ENCODE peak calls at places on chromosomes 16 and 17, in seven cellular contexts. One of them, this sample, is unnamed.

GRCh38 chr16:88747588-88748301 is 37.3 kb downstream of the PIEZO1 start:
- DNase-seq in GM12864: no peak
- DNase-seq in RWPE1: peak
- DNase-seq in fibroblast of pulmonary artery: peak
- DNase-seq in ovary: no peak
- DNase-seq in CD8-positive, alpha-beta T cell: no peak
- DNase-seq in Caco-2: peak
- DNase-seq in this sample: peak

GRCh38 chr16:87054154-87054553 is 263.0 kb downstream of the C16orf95 start:
- DNase-seq in RWPE1: no peak
- DNase-seq in fibroblast of pulmonary artery: no peak
- DNase-seq in CD8-positive, alpha-beta T cell: no peak
- DNase-seq in ovary: no peak
- DNase-seq in GM12864: no peak
- DNase-seq in Caco-2: no peak
- DNase-seq in this sample: no peak

GRCh38 chr17:76014100-76014924 is 12.8 kb downstream of the EVPL start:
- DNase-seq in GM12864: peak
- DNase-seq in fibroblast of pulmonary artery: peak
- DNase-seq in ovary: peak
- DNase-seq in Caco-2: peak
- DNase-seq in CD8-positive, alpha-beta T cell: peak
- DNase-seq in RWPE1: peak
- DNase-seq in this sample: peak

GRCh38 chr17:4944163-4944553 is 4.1 kb downstream of the RNF167 start:
- DNase-seq in RWPE1: no peak
- DNase-seq in fibroblast of pulmonary artery: no peak
- DNase-seq in CD8-positive, alpha-beta T cell: peak
- DNase-seq in GM12864: no peak
- DNase-seq in Caco-2: no peak
- DNase-seq in ovary: no peak
- DNase-seq in this sample: no peak

GRCh38 chr16:12628526-12628925 is 175.2 kb downstream of the CPPED1 start:
- DNase-seq in GM12864: no peak
- DNase-seq in CD8-positive, alpha-beta T cell: no peak
- DNase-seq in Caco-2: no peak
- DNase-seq in RWPE1: no peak
- DNase-seq in ovary: no peak
- DNase-seq in fibroblast of pulmonary artery: peak
- DNase-seq in this sample: no peak

GRCh38 chr17:37405955-37406634 is 541 bp downstream of the ACACA start:
- DNase-seq in Caco-2: no peak
- DNase-seq in fibroblast of pulmonary artery: no peak
- DNase-seq in CD8-positive, alpha-beta T cell: no peak
- DNase-seq in RWPE1: peak
- DNase-seq in GM12864: no peak
- DNase-seq in ovary: no peak
- DNase-seq in this sample: no peak

GRCh38 chr17:75504347-75505151 is 10.8 kb downstream of the CASKIN2 start:
- DNase-seq in RWPE1: peak
- DNase-seq in GM12864: no peak
- DNase-seq in ovary: no peak
- DNase-seq in CD8-positive, alpha-beta T cell: peak
- DNase-seq in Caco-2: peak
- DNase-seq in fibroblast of pulmonary artery: no peak
- DNase-seq in this sample: peak

GRCh38 chr17:16391451-16391850 is 10.6 kb downstream of the UBB start:
- DNase-seq in Caco-2: no peak
- DNase-seq in ovary: no peak
- DNase-seq in CD8-positive, alpha-beta T cell: no peak
- DNase-seq in fibroblast of pulmonary artery: no peak
- DNase-seq in RWPE1: no peak
- DNase-seq in GM12864: no peak
- DNase-seq in this sample: no peak

GRCh38 chr16:48526058-48526957 is 83.7 kb downstream of the N4BP1 start:
- DNase-seq in ovary: no peak
- DNase-seq in Caco-2: peak
- DNase-seq in CD8-positive, alpha-beta T cell: peak
- DNase-seq in RWPE1: peak
- DNase-seq in GM12864: peak
- DNase-seq in fibroblast of pulmonary artery: no peak
- DNase-seq in this sample: peak

GRCh38 chr16:11152677-11153321 is 103.2 kb downstream of the SOCS1 start:
- DNase-seq in RWPE1: no peak
- DNase-seq in fibroblast of pulmonary artery: no peak
- DNase-seq in ovary: no peak
- DNase-seq in GM12864: no peak
- DNase-seq in CD8-positive, alpha-beta T cell: no peak
- DNase-seq in Caco-2: no peak
- DNase-seq in this sample: no peak

GRCh38 chr16:3538222-3538621 is 37.4 kb downstream of the CLUAP1 start:
- DNase-seq in ovary: no peak
- DNase-seq in fibroblast of pulmonary artery: no peak
- DNase-seq in RWPE1: no peak
- DNase-seq in CD8-positive, alpha-beta T cell: no peak
- DNase-seq in GM12864: no peak
- DNase-seq in Caco-2: no peak
- DNase-seq in this sample: no peak

DNA sequence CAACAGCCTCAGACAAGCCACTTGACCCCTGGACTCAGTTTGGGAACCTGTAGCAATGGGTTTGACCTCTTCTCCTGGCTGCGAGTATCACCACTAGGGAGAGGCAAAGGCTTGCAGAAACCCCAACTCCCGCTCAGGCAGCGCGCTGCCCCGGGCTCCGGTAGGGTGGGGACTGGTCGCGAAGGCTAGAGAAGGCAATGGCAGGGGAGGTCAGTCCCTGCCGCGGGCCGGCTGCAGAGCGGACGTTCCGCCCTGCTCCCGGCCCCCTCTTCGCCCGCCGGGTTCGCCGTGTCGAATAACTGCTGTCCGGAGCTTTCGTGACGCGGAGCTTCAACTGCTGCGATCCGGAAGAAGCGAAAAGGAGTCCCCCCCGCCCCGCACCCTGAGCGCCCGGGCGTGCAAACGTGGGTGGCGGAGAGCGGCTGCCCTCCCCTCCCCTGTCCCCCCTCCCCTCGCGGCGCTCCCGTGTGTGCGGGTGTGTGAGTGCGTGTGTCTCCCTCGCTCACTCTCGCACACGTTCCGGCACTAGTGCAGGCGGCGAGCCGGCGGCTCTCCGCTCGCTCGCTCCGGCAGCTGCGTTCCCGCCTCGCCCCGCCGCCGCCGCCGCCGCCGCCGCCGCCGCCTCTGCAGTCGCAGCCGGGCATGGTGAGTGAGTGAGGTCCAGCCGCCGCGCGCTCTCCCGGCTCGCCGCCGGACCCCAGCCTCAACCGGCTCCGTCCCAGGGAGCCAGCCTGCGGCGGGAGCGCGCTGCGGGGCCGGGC is 792 bp upstream of the SHISA6 start:
- DNase-seq in CD8-positive, alpha-beta T cell: no peak
- DNase-seq in GM12864: no peak
- DNase-seq in ovary: no peak
- DNase-seq in RWPE1: no peak
- DNase-seq in fibroblast of pulmonary artery: no peak
- DNase-seq in Caco-2: peak
- DNase-seq in this sample: no peak
- TF ChIP-seq CTCF in CD8-positive, alpha-beta T cell: no peak
- TF ChIP-seq CTCF in GM12864: no peak
- TF ChIP-seq CTCF in ovary: no peak
- TF ChIP-seq CTCF in RWPE1: no peak
- TF ChIP-seq CTCF in fibroblast of pulmonary artery: no peak
- TF ChIP-seq CTCF in Caco-2: no peak
- TF ChIP-seq CTCF in this sample: no peak

GRCh38 chr16:71672125-71672524 is 46.1 kb downstream of the MARVELD3 start:
- DNase-seq in CD8-positive, alpha-beta T cell: no peak
- DNase-seq in GM12864: no peak
- DNase-seq in RWPE1: no peak
- DNase-seq in ovary: no peak
- DNase-seq in Caco-2: no peak
- DNase-seq in fibroblast of pulmonary artery: no peak
- DNase-seq in this sample: no peak

GRCh38 chr16:71676236-71676635 is 48.3 kb downstream of the PHLPP2 start:
- DNase-seq in GM12864: no peak
- DNase-seq in ovary: no peak
- DNase-seq in CD8-positive, alpha-beta T cell: no peak
- DNase-seq in fibroblast of pulmonary artery: no peak
- DNase-seq in Caco-2: no peak
- DNase-seq in RWPE1: no peak
- DNase-seq in this sample: no peak

GRCh38 chr16:71674229-71674628 is 48.2 kb downstream of the MARVELD3 start:
- DNase-seq in fibroblast of pulmonary artery: no peak
- DNase-seq in RWPE1: no peak
- DNase-seq in ovary: no peak
- DNase-seq in CD8-positive, alpha-beta T cell: no peak
- DNase-seq in Caco-2: no peak
- DNase-seq in GM12864: no peak
- DNase-seq in this sample: no peak

GRCh38 chr16:71673190-71673956 is 47.4 kb downstream of the MARVELD3 start:
- DNase-seq in RWPE1: no peak
- DNase-seq in CD8-positive, alpha-beta T cell: no peak
- DNase-seq in Caco-2: no peak
- DNase-seq in GM12864: no peak
- DNase-seq in fibroblast of pulmonary artery: no peak
- DNase-seq in ovary: no peak
- DNase-seq in this sample: no peak

GRCh38 chr16:71675380-71675779 is 49.1 kb downstream of the PHLPP2 start:
- DNase-seq in GM12864: no peak
- DNase-seq in fibroblast of pulmonary artery: no peak
- DNase-seq in Caco-2: no peak
- DNase-seq in RWPE1: no peak
- DNase-seq in CD8-positive, alpha-beta T cell: no peak
- DNase-seq in ovary: no peak
- DNase-seq in this sample: no peak
- TF ChIP-seq CTCF in GM12864: no peak
- TF ChIP-seq CTCF in fibroblast of pulmonary artery: no peak
- TF ChIP-seq CTCF in Caco-2: no peak
- TF ChIP-seq CTCF in RWPE1: no peak
- TF ChIP-seq CTCF in CD8-positive, alpha-beta T cell: no peak
- TF ChIP-seq CTCF in ovary: no peak
- TF ChIP-seq CTCF in this sample: no peak

DNA sequence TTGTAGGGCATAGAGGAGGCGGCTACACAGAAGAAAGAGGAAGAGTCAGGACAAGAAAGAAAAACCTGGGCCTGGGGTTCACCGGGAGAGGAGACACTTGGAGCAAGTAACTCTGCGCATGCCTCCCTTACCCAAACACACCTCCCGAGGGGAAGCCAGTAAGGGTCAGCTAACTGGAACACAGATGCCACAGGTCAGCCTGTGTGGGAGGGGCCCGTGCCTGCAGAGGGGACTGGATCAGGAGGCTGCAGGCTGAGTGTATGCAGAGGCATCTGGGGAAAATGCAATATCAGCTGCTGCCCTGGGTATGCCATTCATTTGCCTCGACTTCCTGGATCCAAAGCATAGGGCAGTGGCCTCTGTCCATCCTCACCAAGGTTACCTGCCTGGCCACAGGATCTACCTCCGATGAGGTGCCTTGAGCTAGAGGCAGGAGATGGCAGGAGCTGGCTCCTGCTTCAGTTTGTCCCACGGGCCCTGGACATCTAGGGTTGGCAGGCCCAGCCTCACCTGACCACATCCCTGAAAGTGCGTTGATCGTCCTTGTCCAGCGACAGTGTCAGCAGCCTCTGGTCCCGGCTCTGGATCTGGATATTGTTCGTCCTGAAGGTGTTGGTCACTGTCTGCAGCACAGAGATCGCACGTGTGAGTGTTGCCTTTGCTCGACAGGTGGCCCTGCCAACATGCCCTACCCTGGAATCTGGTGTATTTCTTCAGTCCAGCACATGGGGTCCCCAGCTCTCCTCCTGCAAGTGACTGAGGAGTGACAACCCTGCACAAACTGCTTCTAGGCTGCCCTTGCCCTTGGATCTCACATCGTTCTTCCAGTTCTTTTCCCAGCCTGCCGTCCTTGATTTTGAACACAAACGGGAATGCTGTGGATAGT is 4.6 kb upstream of the MFSD6L start:
- DNase-seq in RWPE1: no peak
- DNase-seq in Caco-2: no peak
- DNase-seq in GM12864: no peak
- DNase-seq in ovary: no peak
- DNase-seq in fibroblast of pulmonary artery: no peak
- DNase-seq in CD8-positive, alpha-beta T cell: no peak
- DNase-seq in this sample: no peak
- TF ChIP-seq CTCF in RWPE1: no peak
- TF ChIP-seq CTCF in Caco-2: no peak
- TF ChIP-seq CTCF in GM12864: no peak
- TF ChIP-seq CTCF in ovary: no peak
- TF ChIP-seq CTCF in fibroblast of pulmonary artery: no peak
- TF ChIP-seq CTCF in CD8-positive, alpha-beta T cell: no peak
- TF ChIP-seq CTCF in this sample: no peak

DNA sequence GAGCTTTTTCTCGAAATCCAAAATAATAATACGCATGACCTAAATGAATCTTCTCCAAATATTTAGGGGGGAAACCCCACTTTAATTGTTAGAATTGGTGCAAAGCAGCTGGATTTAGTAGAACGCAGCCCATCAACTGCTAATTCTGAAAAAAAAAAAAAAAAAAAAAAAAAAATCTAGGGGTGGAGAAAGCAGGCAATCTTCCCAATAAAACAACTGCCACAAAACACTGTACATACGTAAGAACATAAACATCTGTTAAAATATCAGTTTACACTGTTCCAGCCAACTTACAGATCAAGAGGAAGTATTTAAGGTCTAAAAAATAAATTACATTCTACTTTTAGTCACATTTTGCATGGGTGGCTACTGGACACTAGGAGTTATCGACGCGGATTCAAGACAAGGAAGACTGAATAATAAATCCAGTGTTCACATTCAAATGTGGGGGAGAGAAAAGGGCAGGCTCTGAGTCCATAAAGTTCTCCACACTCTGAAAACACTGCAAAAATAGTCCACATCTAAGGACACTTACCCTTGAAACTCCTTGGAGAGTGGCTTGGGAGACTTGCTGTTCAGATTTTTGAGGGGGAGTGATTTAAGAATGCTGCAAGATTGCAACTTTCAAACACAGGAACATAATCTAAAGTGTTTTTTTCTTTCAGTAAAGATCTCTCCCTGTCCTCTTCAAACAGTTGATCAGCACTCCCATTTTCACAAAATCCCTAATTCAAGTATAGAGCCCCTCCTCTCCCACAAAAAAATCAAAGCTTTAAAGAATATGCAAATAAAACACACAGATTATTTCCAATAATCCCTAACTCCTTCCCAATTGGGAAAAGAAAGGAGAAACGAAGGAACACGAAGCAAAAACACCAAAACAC is 1.3 kb downstream of the APPBP2 start:
- DNase-seq in Caco-2: no peak
- DNase-seq in CD8-positive, alpha-beta T cell: no peak
- DNase-seq in GM12864: no peak
- DNase-seq in ovary: no peak
- DNase-seq in RWPE1: no peak
- DNase-seq in fibroblast of pulmonary artery: peak
- DNase-seq in this sample: no peak
- TF ChIP-seq CTCF in Caco-2: no peak
- TF ChIP-seq CTCF in CD8-positive, alpha-beta T cell: no peak
- TF ChIP-seq CTCF in GM12864: no peak
- TF ChIP-seq CTCF in ovary: no peak
- TF ChIP-seq CTCF in RWPE1: no peak
- TF ChIP-seq CTCF in fibroblast of pulmonary artery: no peak
- TF ChIP-seq CTCF in this sample: no peak